ENCODE peak calls at places on chromosome 6, in eight cellular contexts. U is tibial artery; X is CD8-positive, alpha-beta T cell; M is activated CD4-positive, CD25-positive, alpha-beta regulatory T cell treated with anti-CD3 and anti-CD28 coated beads, Interleukin-2, amount 50 U/mL, for 16 hours; L is GM23338; N is SW 1271; P is lung microvascular endothelial cell; T is activated T-helper 9 cell treated with anti-CD3 and anti-CD28 coated beads, Interleukin-2, amount 50 U/mL, for 16 hours. J is an unnamed sample.

GRCh38 chr6:15547379-15547778 is 115.4 kb downstream of the DTNBP1 start:
- DNase-seq in U (no peak), L (no peak), P (peak), X (no peak), M (no peak), N (no peak), T (no peak), J (no peak)

GRCh38 chr6:149855040-149855654 is 9.0 kb downstream of the LRP11 start:
- DNase-seq in M (no peak), U (no peak), P (peak), T (no peak), L (no peak), X (no peak), N (peak), J (no peak)

GRCh38 chr6:153947817-153948447 is 91.1 kb upstream of the OPRM1 start:
- DNase-seq in L (peak), T (no peak), N (peak), M (no peak), P (no peak), X (no peak), U (no peak), J (no peak)

GRCh38 chr6:105892577-105893262 is 193.4 kb upstream of the PRDM1 start:
- DNase-seq in U (no peak), T (no peak), M (no peak), L (no peak), P (no peak), N (no peak), X (no peak), J (no peak)

GRCh38 chr6:34816635-34817301 is 24.9 kb downstream of the BLTP3A start:
- DNase-seq in U (no peak), X (no peak), L (no peak), P (peak), M (no peak), T (no peak), N (no peak), J (no peak)

GRCh38 chr6:44270526-44271405 is 516 bp downstream of the TMEM151B start:
- DNase-seq in U (no peak), M (no peak), N (no peak), X (no peak), L (peak), T (no peak), P (no peak), J (no peak)

GRCh38 chr6:149250982-149251381 is 66.5 kb upstream of the TAB2 start:
- DNase-seq in M (no peak), L (no peak), T (no peak), P (no peak), U (no peak), X (no peak), N (no peak), J (no peak)

GRCh38 chr6:56808871-56809359 is 146.0 kb upstream of the BEND6 start:
- DNase-seq in L (peak), P (no peak), U (no peak), M (no peak), N (peak), T (no peak), X (no peak), J (no peak)

GRCh38 chr6:108897371-108897770 is 49.1 kb downstream of the ARMC2 start:
- DNase-seq in X (no peak), T (no peak), L (no peak), N (peak), U (no peak), P (peak), M (no peak), J (no peak)

GRCh38 chr6:64040118-64040517 is 404.5 kb downstream of the PHF3 start:
- DNase-seq in U (no peak), X (no peak), L (no peak), T (no peak), M (no peak), P (no peak), N (no peak), J (no peak)

GRCh38 chr6:155093430-155093829 is 98.3 kb downstream of the TIAM2 start:
- DNase-seq in U (no peak), P (no peak), M (no peak), L (peak), X (no peak), T (no peak), N (no peak), J (peak)

GRCh38 chr6:105510746-105511145 is 107.9 kb upstream of the PREP start:
- DNase-seq in X (no peak), U (no peak), M (no peak), L (no peak), P (peak), T (no peak), N (no peak), J (no peak)

GRCh38 chr6:45655630-45656422 is 278.1 kb upstream of the SUPT3H start:
- DNase-seq in M (no peak), L (no peak), U (no peak), N (peak), P (peak), X (no peak), T (no peak), J (no peak)

GRCh38 chr6:128112494-128112893 is 211.6 kb upstream of the THEMIS start:
- DNase-seq in M (no peak), T (no peak), P (peak), U (no peak), L (no peak), N (no peak), X (no peak), J (no peak)

GRCh38 chr6:168834188-168834587 is 393.2 kb downstream of the SMOC2 start:
- DNase-seq in T (no peak), X (no peak), M (no peak), U (no peak), N (no peak), P (no peak), L (peak), J (no peak)

GRCh38 chr6:36414481-36414880 is 27.0 kb upstream of the ETV7 start:
- DNase-seq in L (no peak), X (no peak), M (no peak), P (no peak), U (no peak), N (peak), T (no peak), J (no peak)

GRCh38 chr6:46781478-46782378 is 11.5 kb upstream of the MEP1A start:
- DNase-seq in M (no peak), N (peak), L (peak), U (no peak), X (no peak), P (peak), T (no peak), J (no peak)

GRCh38 chr6:39411465-39411864 is 89.0 kb upstream of the KCNK16 start:
- DNase-seq in N (no peak), M (no peak), T (no peak), U (no peak), L (no peak), X (no peak), P (no peak), J (no peak)

GRCh38 chr6:99613398-99613704 is 6.7 kb downstream of the PRDM13 start:
- DNase-seq in U (no peak), M (no peak), N (peak), X (no peak), P (peak), L (peak), T (no peak), J (peak)

GRCh38 chr6:163543311-163543710 is 128.8 kb downstream of the QKI start:
- DNase-seq in P (no peak), L (peak), T (no peak), N (no peak), X (no peak), U (no peak), M (no peak), J (no peak)

GRCh38 chr6:153038378-153038777 is 35.9 kb upstream of the MTRF1L start:
- DNase-seq in U (no peak), N (no peak), T (no peak), L (no peak), X (no peak), P (peak), M (no peak), J (no peak)

GRCh38 chr6:119351005-119351394 is 1.4 kb upstream of the MAN1A1 start:
- DNase-seq in N (peak), U (no peak), X (no peak), T (no peak), L (no peak), M (no peak), P (peak), J (no peak)

GRCh38 chr6:33428219-33428890 is 8.5 kb downstream of the SYNGAP1 start:
- DNase-seq in M (no peak), N (peak), X (no peak), L (peak), U (peak), P (peak), T (no peak), J (no peak)

GRCh38 chr6:73722318-73723060 is 26.5 kb downstream of the CD109 start:
- DNase-seq in L (no peak), U (no peak), M (no peak), X (no peak), P (peak), N (no peak), T (no peak), J (no peak)

GRCh38 chr6:84119277-84119676 is 85.7 kb downstream of the MRAP2 start:
- DNase-seq in L (peak), T (no peak), X (no peak), M (no peak), N (peak), P (no peak), U (no peak), J (no peak)

GRCh38 chr6:4806308-4807190 is 30.3 kb downstream of the CDYL start:
- DNase-seq in T (no peak), X (no peak), L (no peak), P (no peak), N (no peak), M (no peak), U (no peak), J (no peak)

GRCh38 chr6:45436544-45437440 is 59.1 kb upstream of the SUPT3H start:
- DNase-seq in N (peak), U (no peak), P (peak), X (no peak), M (no peak), L (no peak), T (no peak), J (peak)

GRCh38 chr6:118581489-118581959 is 33.4 kb downstream of the PLN start:
- DNase-seq in P (no peak), M (no peak), U (no peak), T (no peak), X (no peak), N (no peak), L (no peak), J (no peak)

GRCh38 chr6:149317656-149318571 is at the start of gene TAB2:
- DNase-seq in T (peak), P (peak), X (peak), N (no peak), U (peak), M (peak), L (peak), J (peak)

GRCh38 chr6:106511274-106512047 is 117.8 kb downstream of the RTN4IP1 start:
- DNase-seq in U (no peak), N (peak), P (peak), T (peak), X (no peak), L (peak), M (no peak), J (no peak)

GRCh38 chr6:128743974-128744765 is 138.8 kb upstream of the LAMA2 start:
- DNase-seq in P (no peak), M (no peak), N (no peak), T (no peak), L (peak), X (no peak), U (no peak), J (no peak)